ENCODE peak calls at places on chromosomes 4 and X, in six cellular contexts. Y, R, F, W, I and X are unnamed samples.

GRCh38 chr4:22389240-22389871 is 126.5 kb downstream of the ADGRA3 start:
- DNase-seq in I (peak), F (peak), W (peak), Y (peak), R (no peak), X (no peak)

GRCh38 chr4:15982833-15983528 is 20.0 kb upstream of the FGFBP2 start:
- DNase-seq in F (no peak), Y (no peak), W (no peak), I (no peak), R (no peak), X (no peak)

GRCh38 chr4:151627491-151627890 is 133.3 kb downstream of the GATB start:
- DNase-seq in Y (no peak), I (no peak), F (no peak), R (no peak), W (no peak), X (no peak)

GRCh38 chr4:110641218-110641617 is 18.3 kb upstream of the PITX2 start:
- DNase-seq in Y (no peak), F (no peak), R (peak), W (no peak), I (no peak), X (no peak)

GRCh38 chrX:136497556-136498048 is at the start of gene HTATSF1:
- DNase-seq in F (no peak), Y (no peak), W (peak), I (no peak), R (peak), X (no peak)

GRCh38 chrX:46849933-46850332 is 13.1 kb downstream of the RP2 start:
- DNase-seq in R (no peak), F (no peak), W (no peak), I (no peak), Y (no peak), X (no peak)

GRCh38 chrX:110125435-110125834 is 122.5 kb downstream of the TMEM164 start:
- DNase-seq in F (peak), I (no peak), R (peak), Y (no peak), W (peak), X (no peak)

GRCh38 chr4:76120199-76120598 is 28.0 kb downstream of the NUP54 start:
- DNase-seq in F (no peak), Y (no peak), I (no peak), W (no peak), R (no peak), X (no peak)

GRCh38 chrX:100649550-100650356 is 5.8 kb downstream of the SRPX2 start:
- DNase-seq in Y (no peak), W (peak), F (no peak), R (no peak), I (no peak), X (peak)

GRCh38 chr4:73381214-73381613 is 22.9 kb upstream of the ALB start:
- DNase-seq in R (no peak), F (no peak), W (no peak), I (no peak), Y (no peak), X (no peak)

GRCh38 chrX:66110112-66110511 is 53.9 kb upstream of the HEPH start:
- DNase-seq in R (no peak), I (peak), F (peak), Y (peak), W (peak), X (no peak)

GRCh38 chrX:1476682-1477081 is 24.0 kb upstream of the ASMTL start:
- DNase-seq in R (peak), I (no peak), W (no peak), Y (no peak), F (no peak), X (no peak)

GRCh38 chr4:56995525-56995924 is 16.8 kb downstream of the POLR2B start:
- DNase-seq in F (no peak), Y (no peak), R (no peak), I (no peak), W (peak), X (no peak)

GRCh38 chr4:22029803-22030202 is 81.2 kb upstream of the KCNIP4 start:
- DNase-seq in I (no peak), R (no peak), Y (no peak), W (no peak), F (no peak), X (no peak)

GRCh38 chr4:41204400-41204978 is 9.9 kb downstream of the APBB2 start:
- DNase-seq in F (no peak), W (peak), Y (no peak), I (peak), R (no peak), X (no peak)

GRCh38 chrX:44844204-44844603 is 383 bp downstream of the DUSP21 start:
- DNase-seq in I (no peak), R (no peak), Y (no peak), W (no peak), F (no peak), X (no peak)

GRCh38 chrX:44071847-44072545 is 98.8 kb upstream of the NDP start:
- DNase-seq in F (no peak), W (no peak), Y (no peak), I (peak), R (no peak), X (no peak)

GRCh38 chr4:83387922-83388676 is 53.5 kb upstream of the HPSE start:
- DNase-seq in I (no peak), R (no peak), Y (peak), F (no peak), W (no peak), X (no peak)

GRCh38 chr4:53507671-53508286 is 83.5 kb downstream of the LNX1 start:
- DNase-seq in Y (peak), W (peak), F (no peak), I (no peak), R (no peak), X (no peak)

GRCh38 chrX:7270018-7270417 is 122.1 kb upstream of the PUDP start:
- DNase-seq in W (no peak), Y (no peak), I (no peak), F (no peak), R (no peak), X (no peak)

GRCh38 chr4:151744614-151745013 is 16.2 kb downstream of the GATB start:
- DNase-seq in Y (peak), R (no peak), F (no peak), W (peak), I (peak), X (no peak)

GRCh38 chrX:111180750-111181240 is 84.8 kb downstream of the PAK3 start:
- DNase-seq in I (no peak), W (no peak), Y (no peak), F (no peak), R (no peak), X (no peak)

GRCh38 chr4:64713256-64713840 is 304.1 kb upstream of the TECRL start:
- DNase-seq in F (peak), I (no peak), W (peak), Y (peak), R (no peak), X (no peak)

GRCh38 chr4:16264798-16265197 is 38.5 kb upstream of the TAPT1 start:
- DNase-seq in R (no peak), I (peak), Y (peak), F (peak), W (peak), X (peak)

GRCh38 chr4:145784036-145784435 is 104.1 kb downstream of the C4orf51 start:
- DNase-seq in F (no peak), Y (no peak), I (no peak), R (no peak), W (no peak), X (no peak)

GRCh38 chr4:145781306-145781705 is 101.4 kb downstream of the C4orf51 start:
- DNase-seq in I (no peak), F (no peak), Y (no peak), W (no peak), R (no peak), X (no peak)

GRCh38 chr4:145779319-145779801 is 99.4 kb downstream of the C4orf51 start:
- DNase-seq in F (no peak), R (no peak), Y (no peak), I (no peak), W (peak), X (no peak)

GRCh38 chr4:145785391-145786008 is 105.6 kb downstream of the C4orf51 start:
- DNase-seq in F (no peak), I (no peak), R (no peak), Y (no peak), W (no peak), X (no peak)

GRCh38 chr4:145782756-145783155 is 102.8 kb downstream of the C4orf51 start:
- DNase-seq in W (peak), Y (no peak), F (no peak), I (no peak), R (no peak), X (no peak)
- TF ChIP-seq POLR2AphosphoS5 in W (no peak), Y (no peak), F (no peak), I (no peak), R (no peak), X (no peak)

DNA sequence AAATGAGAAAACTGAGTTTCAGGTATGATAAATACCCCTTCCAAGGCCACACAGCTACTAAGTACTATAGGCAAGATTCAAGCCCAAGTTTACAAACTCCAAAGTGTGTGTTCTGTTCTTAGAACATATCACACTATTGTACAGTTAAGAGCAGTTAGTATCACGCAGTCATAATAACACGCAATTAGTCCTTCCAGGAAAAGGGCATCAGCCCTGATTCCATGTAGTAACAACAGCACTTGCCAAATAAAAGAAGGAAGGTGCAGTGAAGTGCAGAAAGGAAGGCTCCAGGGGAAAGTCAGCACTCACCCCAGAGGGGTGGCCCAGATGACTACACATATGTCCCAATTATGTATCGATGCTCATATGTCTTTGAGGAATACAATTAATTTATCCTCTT is 4.4 kb downstream of the TASL start:
- DNase-seq in Y (no peak), I (no peak), F (no peak), W (no peak), R (no peak), X (no peak)
- H3K4me3 ChIP-seq in Y (no peak), I (no peak), F (no peak), W (no peak), R (no peak), X (no peak)

GRCh38 chr4:182418054-182418734 is 175.0 kb downstream of the TENM3 start:
- DNase-seq in W (no peak), Y (no peak), R (no peak), F (no peak), I (no peak), X (no peak)
- H3K9ac ChIP-seq in W (no peak), Y (no peak), R (no peak), F (no peak), I (no peak), X (no peak)

GRCh38 chr4:20252656-20253271 is 1.1 kb downstream of the SLIT2 start:
- DNase-seq in F (peak), W (peak), Y (no peak), R (peak), I (no peak), X (no peak)
- TF ChIP-seq POLR2AphosphoS5 in F (no peak), W (no peak), Y (no peak), R (no peak), I (no peak), X (no peak)

GRCh38 chr4:77155631-77156345 is 1.2 kb upstream of the CCNG2 start:
- DNase-seq in Y (no peak), F (no peak), W (no peak), R (no peak), I (no peak), X (no peak)

GRCh38 chr4:77153016-77153415 is 4.0 kb upstream of the CCNG2 start:
- DNase-seq in R (no peak), F (no peak), Y (no peak), I (no peak), W (no peak), X (no peak)

GRCh38 chr4:77154074-77154473 is 2.9 kb upstream of the CCNG2 start:
- DNase-seq in R (no peak), Y (no peak), W (no peak), I (no peak), F (no peak), X (no peak)

GRCh38 chr4:77156533-77156911 is 485 bp upstream of the CCNG2 start:
- DNase-seq in I (peak), R (peak), Y (peak), W (peak), F (peak), X (peak)

GRCh38 chr4:77154761-77155499 is 2.1 kb upstream of the CCNG2 start:
- DNase-seq in I (no peak), F (no peak), W (no peak), Y (no peak), R (no peak), X (no peak)
- H3K4me3 ChIP-seq in I (no peak), F (no peak), W (no peak), Y (no peak), R (no peak), X (peak)

GRCh38 chr4:112647785-112648184 is 10.8 kb downstream of the LARP7 start:
- DNase-seq in Y (no peak), I (no peak), W (no peak), F (no peak), R (no peak), X (peak)
- H3K9ac ChIP-seq in Y (no peak), I (no peak), W (no peak), F (no peak), R (peak), X (no peak)

GRCh38 chrX:127702527-127702926 is 349.7 kb downstream of the ACTRT1 start:
- DNase-seq in R (no peak), Y (no peak), I (no peak), W (no peak), F (no peak), X (no peak)

DNA sequence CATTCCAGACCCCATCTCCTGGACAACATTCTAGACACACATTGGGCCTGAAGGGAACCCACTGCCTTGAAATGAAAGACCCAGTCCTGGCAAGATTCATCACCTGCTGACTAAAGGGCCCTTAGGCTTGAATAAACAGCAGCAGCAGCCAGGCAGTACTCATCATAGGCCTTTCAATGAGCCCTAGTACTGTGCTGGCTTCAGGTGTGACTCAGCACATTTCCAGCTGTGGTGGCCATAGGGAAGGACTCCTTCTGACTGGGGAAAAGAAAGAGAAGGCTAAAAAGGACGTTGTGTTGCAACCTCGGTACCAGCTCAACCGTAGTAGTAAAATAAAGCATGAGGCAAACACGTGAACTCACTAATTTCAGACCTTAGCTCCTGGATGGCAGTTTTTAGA is 344.0 kb downstream of the ACTRT1 start:
- DNase-seq in F (no peak), I (no peak), R (no peak), W (no peak), Y (no peak), X (no peak)
- TF ChIP-seq POLR2AphosphoS5 in F (no peak), I (no peak), R (no peak), W (no peak), Y (no peak), X (no peak)

GRCh38 chr4:124527364-124527763 is 185.2 kb downstream of the ANKRD50 start:
- DNase-seq in W (no peak), F (no peak), I (no peak), R (no peak), Y (no peak), X (no peak)
- H3K4me3 ChIP-seq in W (no peak), F (no peak), I (no peak), R (no peak), Y (no peak), X (no peak)

GRCh38 chr4:103372002-103372558 is 173.9 kb upstream of the CENPE start:
- DNase-seq in Y (no peak), F (no peak), W (peak), I (no peak), R (no peak), X (no peak)

GRCh38 chr4:103374773-103375172 is 176.6 kb upstream of the CENPE start:
- DNase-seq in I (no peak), W (no peak), R (no peak), F (no peak), Y (no peak), X (no peak)

GRCh38 chr4:103370336-103370735 is 172.2 kb upstream of the CENPE start:
- DNase-seq in R (no peak), W (no peak), F (no peak), Y (no peak), I (no peak), X (no peak)

DNA sequence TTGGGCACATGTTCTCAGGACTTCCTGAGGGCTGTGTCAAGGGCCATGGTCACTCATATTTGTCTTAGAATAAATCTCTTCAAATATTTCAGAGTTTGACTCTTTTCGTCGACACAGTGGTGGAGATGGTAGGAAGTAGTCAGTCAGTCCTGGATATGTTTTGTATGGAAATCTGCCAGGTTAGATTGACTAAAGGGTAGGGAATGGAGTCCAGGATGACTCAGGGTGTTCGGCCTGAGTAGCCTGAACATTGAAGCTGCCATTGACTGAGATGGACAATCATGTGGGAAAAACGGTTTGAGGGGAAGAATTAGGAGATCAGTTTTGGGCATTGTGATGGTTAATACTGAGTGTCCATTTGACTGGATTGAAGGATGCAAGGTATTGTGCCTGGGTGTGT is 177.1 kb upstream of the CENPE start:
- DNase-seq in W (peak), F (no peak), R (no peak), I (peak), Y (no peak), X (no peak)
- H3K9ac ChIP-seq in W (no peak), F (no peak), R (no peak), I (no peak), Y (no peak), X (no peak)